ENCODE peak calls at places on chromosomes 6 and 20, in seven cellular contexts. One of them, this sample, is unnamed.

GRCh38 chr20:38620501-38620900 is 18.9 kb downstream of the ARHGAP40 start:
- DNase-seq in GM12864: no peak
- DNase-seq in neural crest cell: no peak
- DNase-seq in AG09319: no peak
- DNase-seq in WTC11: no peak
- DNase-seq in GM23338: no peak
- DNase-seq in PC-3: no peak
- DNase-seq in this sample: no peak

GRCh38 chr6:68777956-68778355 is 142.9 kb downstream of the ADGRB3 start:
- DNase-seq in GM12864: no peak
- DNase-seq in neural crest cell: no peak
- DNase-seq in AG09319: no peak
- DNase-seq in WTC11: no peak
- DNase-seq in GM23338: no peak
- DNase-seq in PC-3: peak
- DNase-seq in this sample: no peak

GRCh38 chr6:131159578-131159977 is 24.3 kb downstream of the AKAP7 start:
- DNase-seq in GM12864: no peak
- DNase-seq in neural crest cell: no peak
- DNase-seq in AG09319: no peak
- DNase-seq in WTC11: no peak
- DNase-seq in GM23338: no peak
- DNase-seq in PC-3: peak
- DNase-seq in this sample: no peak

GRCh38 chr6:116323863-116324262 is 44.1 kb upstream of the TSPYL1 start:
- DNase-seq in GM12864: no peak
- DNase-seq in neural crest cell: no peak
- DNase-seq in AG09319: no peak
- DNase-seq in WTC11: no peak
- DNase-seq in GM23338: peak
- DNase-seq in PC-3: no peak
- DNase-seq in this sample: no peak

GRCh38 chr6:25138697-25139051 is 140.5 kb upstream of the CARMIL1 start:
- DNase-seq in GM12864: peak
- DNase-seq in neural crest cell: no peak
- DNase-seq in AG09319: peak
- DNase-seq in WTC11: no peak
- DNase-seq in GM23338: no peak
- DNase-seq in PC-3: peak
- DNase-seq in this sample: peak

GRCh38 chr6:89599727-89600126 is 38.8 kb downstream of the LYRM2 start:
- DNase-seq in GM12864: no peak
- DNase-seq in neural crest cell: no peak
- DNase-seq in AG09319: no peak
- DNase-seq in WTC11: no peak
- DNase-seq in GM23338: no peak
- DNase-seq in PC-3: no peak
- DNase-seq in this sample: no peak

GRCh38 chr6:166907871-166908806 is 48.2 kb downstream of the RNASET2 start:
- DNase-seq in GM12864: no peak
- DNase-seq in neural crest cell: no peak
- DNase-seq in AG09319: no peak
- DNase-seq in WTC11: no peak
- DNase-seq in GM23338: no peak
- DNase-seq in PC-3: no peak
- DNase-seq in this sample: no peak

GRCh38 chr20:36317675-36318074 is 11.5 kb downstream of the DLGAP4 start:
- DNase-seq in GM12864: no peak
- DNase-seq in neural crest cell: no peak
- DNase-seq in AG09319: no peak
- DNase-seq in WTC11: peak
- DNase-seq in GM23338: no peak
- DNase-seq in PC-3: no peak
- DNase-seq in this sample: no peak

GRCh38 chr6:76774750-76775396 is 688.4 kb downstream of the HTR1B start:
- DNase-seq in GM12864: no peak
- DNase-seq in neural crest cell: no peak
- DNase-seq in AG09319: no peak
- DNase-seq in WTC11: no peak
- DNase-seq in GM23338: no peak
- DNase-seq in PC-3: no peak
- DNase-seq in this sample: no peak

GRCh38 chr20:53723621-53724020 is 130.0 kb upstream of the ZNF217 start:
- DNase-seq in GM12864: no peak
- DNase-seq in neural crest cell: no peak
- DNase-seq in AG09319: no peak
- DNase-seq in WTC11: no peak
- DNase-seq in GM23338: no peak
- DNase-seq in PC-3: no peak
- DNase-seq in this sample: no peak

GRCh38 chr6:15061176-15061575 is 184.7 kb upstream of the JARID2 start:
- DNase-seq in GM12864: no peak
- DNase-seq in neural crest cell: no peak
- DNase-seq in AG09319: no peak
- DNase-seq in WTC11: peak
- DNase-seq in GM23338: peak
- DNase-seq in PC-3: no peak
- DNase-seq in this sample: no peak

GRCh38 chr6:160110724-160111123 is 10.9 kb upstream of the SLC22A1 start:
- DNase-seq in GM12864: no peak
- DNase-seq in neural crest cell: no peak
- DNase-seq in AG09319: no peak
- DNase-seq in WTC11: no peak
- DNase-seq in GM23338: no peak
- DNase-seq in PC-3: no peak
- DNase-seq in this sample: no peak

GRCh38 chr20:59830107-59831023 is 103.1 kb downstream of the SYCP2 start:
- DNase-seq in GM12864: no peak
- DNase-seq in neural crest cell: no peak
- DNase-seq in AG09319: no peak
- DNase-seq in WTC11: no peak
- DNase-seq in GM23338: no peak
- DNase-seq in PC-3: peak
- DNase-seq in this sample: peak

GRCh38 chr6:25070547-25071366 is 135.0 kb upstream of the RIPOR2 start:
- DNase-seq in GM12864: peak
- DNase-seq in neural crest cell: peak
- DNase-seq in AG09319: peak
- DNase-seq in WTC11: peak
- DNase-seq in GM23338: peak
- DNase-seq in PC-3: peak
- DNase-seq in this sample: peak

GRCh38 chr6:139594333-139594965 is 220.0 kb upstream of the CITED2 start:
- DNase-seq in GM12864: no peak
- DNase-seq in neural crest cell: no peak
- DNase-seq in AG09319: no peak
- DNase-seq in WTC11: no peak
- DNase-seq in GM23338: no peak
- DNase-seq in PC-3: no peak
- DNase-seq in this sample: no peak

GRCh38 chr6:40816601-40817000 is 222.4 kb downstream of the UNC5CL start:
- DNase-seq in GM12864: no peak
- DNase-seq in neural crest cell: no peak
- DNase-seq in AG09319: no peak
- DNase-seq in WTC11: no peak
- DNase-seq in GM23338: no peak
- DNase-seq in PC-3: no peak
- DNase-seq in this sample: no peak

GRCh38 chr20:35561268-35561667 is 19.4 kb downstream of the ERGIC3 start:
- DNase-seq in GM12864: no peak
- DNase-seq in neural crest cell: peak
- DNase-seq in AG09319: no peak
- DNase-seq in WTC11: peak
- DNase-seq in GM23338: peak
- DNase-seq in PC-3: peak
- DNase-seq in this sample: no peak

GRCh38 chr20:52441708-52442107 is 250.1 kb upstream of the ZFP64 start:
- DNase-seq in GM12864: no peak
- DNase-seq in neural crest cell: no peak
- DNase-seq in AG09319: no peak
- DNase-seq in WTC11: no peak
- DNase-seq in GM23338: no peak
- DNase-seq in PC-3: no peak
- DNase-seq in this sample: no peak

GRCh38 chr6:81534934-81535465 is 217.5 kb downstream of the TENT5A start:
- DNase-seq in GM12864: no peak
- DNase-seq in neural crest cell: no peak
- DNase-seq in AG09319: no peak
- DNase-seq in WTC11: no peak
- DNase-seq in GM23338: no peak
- DNase-seq in PC-3: peak
- DNase-seq in this sample: no peak

GRCh38 chr6:127971945-127972391 is 71.1 kb upstream of the THEMIS start:
- DNase-seq in GM12864: no peak
- DNase-seq in neural crest cell: no peak
- DNase-seq in AG09319: no peak
- DNase-seq in WTC11: no peak
- DNase-seq in GM23338: no peak
- DNase-seq in PC-3: peak
- DNase-seq in this sample: no peak

GRCh38 chr6:37638414-37639079 is 59.1 kb downstream of the MDGA1 start:
- DNase-seq in GM12864: no peak
- DNase-seq in neural crest cell: no peak
- DNase-seq in AG09319: no peak
- DNase-seq in WTC11: no peak
- DNase-seq in GM23338: no peak
- DNase-seq in PC-3: no peak
- DNase-seq in this sample: no peak

GRCh38 chr6:34423254-34423653 is 2.6 kb downstream of the RPS10 start:
- DNase-seq in GM12864: no peak
- DNase-seq in neural crest cell: no peak
- DNase-seq in AG09319: no peak
- DNase-seq in WTC11: no peak
- DNase-seq in GM23338: no peak
- DNase-seq in PC-3: peak
- DNase-seq in this sample: no peak

GRCh38 chr20:44324343-44324742 is 12.5 kb upstream of the R3HDML start:
- DNase-seq in GM12864: no peak
- DNase-seq in neural crest cell: no peak
- DNase-seq in AG09319: no peak
- DNase-seq in WTC11: no peak
- DNase-seq in GM23338: peak
- DNase-seq in PC-3: no peak
- DNase-seq in this sample: no peak

GRCh38 chr6:29528300-29528931 is 31.1 kb downstream of the UBD start:
- DNase-seq in GM12864: no peak
- DNase-seq in neural crest cell: no peak
- DNase-seq in AG09319: no peak
- DNase-seq in WTC11: no peak
- DNase-seq in GM23338: no peak
- DNase-seq in PC-3: no peak
- DNase-seq in this sample: no peak

GRCh38 chr20:11207749-11208502 is 534.1 kb upstream of the JAG1 start:
- DNase-seq in GM12864: no peak
- DNase-seq in neural crest cell: no peak
- DNase-seq in AG09319: no peak
- DNase-seq in WTC11: no peak
- DNase-seq in GM23338: no peak
- DNase-seq in PC-3: peak
- DNase-seq in this sample: no peak

DNA sequence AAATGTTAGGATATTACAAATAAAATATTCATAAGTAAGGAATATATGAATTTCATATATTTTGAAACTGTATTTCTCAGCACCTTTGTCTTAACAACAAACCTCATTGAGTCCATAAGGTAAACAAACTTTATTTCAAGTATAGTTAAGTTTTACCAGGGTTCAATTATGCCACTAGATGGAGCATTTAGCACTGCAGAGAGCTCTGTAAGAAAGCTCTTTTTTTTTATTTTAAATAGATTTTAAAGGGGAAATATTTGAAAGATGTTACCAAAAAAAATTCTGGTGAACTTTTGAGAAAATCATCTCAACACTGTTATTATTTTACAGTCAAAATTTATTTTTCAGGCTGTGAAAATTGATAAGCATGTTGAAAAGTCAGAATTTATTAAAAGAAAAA is 955.2 kb upstream of the EYS start:
- DNase-seq in GM12864: no peak
- DNase-seq in neural crest cell: no peak
- DNase-seq in AG09319: no peak
- DNase-seq in WTC11: no peak
- DNase-seq in GM23338: peak
- DNase-seq in PC-3: peak
- DNase-seq in this sample: no peak
- TF ChIP-seq CTCF in GM12864: no peak
- TF ChIP-seq CTCF in neural crest cell: peak
- TF ChIP-seq CTCF in AG09319: no peak
- TF ChIP-seq CTCF in WTC11: no peak
- TF ChIP-seq CTCF in GM23338: peak
- TF ChIP-seq CTCF in PC-3: peak
- TF ChIP-seq CTCF in this sample: no peak

DNA sequence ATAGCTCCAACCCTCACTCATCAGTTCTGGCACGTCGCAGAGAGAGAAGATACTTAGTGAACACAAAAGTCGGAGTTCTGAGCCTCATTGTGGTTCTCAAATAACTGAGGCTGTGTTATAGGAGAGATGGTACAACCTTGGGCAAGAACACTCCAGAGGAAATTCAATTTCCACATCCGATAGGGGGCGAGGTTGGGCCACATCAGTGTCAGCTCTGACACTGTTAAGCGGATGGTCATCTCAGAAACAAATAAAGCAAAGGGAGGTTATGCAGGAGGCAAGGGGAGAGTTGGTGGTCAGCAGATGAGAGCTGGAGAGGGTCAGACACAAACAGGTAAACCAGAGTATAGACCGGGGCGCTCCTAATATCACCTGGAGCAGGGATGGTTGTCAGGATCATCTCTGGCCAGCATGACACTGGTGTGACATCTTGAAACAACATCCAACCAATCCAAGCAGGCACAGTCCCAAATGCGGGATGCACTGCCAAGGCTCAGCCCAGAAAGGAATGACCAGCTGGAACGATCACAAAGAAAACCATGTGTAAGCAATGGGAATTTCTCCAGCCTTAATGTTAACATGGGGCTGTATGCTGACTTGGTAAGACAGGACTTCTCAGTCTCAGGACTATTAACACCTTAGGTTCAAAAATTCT is 331.8 kb downstream of the HACE1 start:
- DNase-seq in GM12864: no peak
- DNase-seq in neural crest cell: peak
- DNase-seq in AG09319: no peak
- DNase-seq in WTC11: peak
- DNase-seq in GM23338: peak
- DNase-seq in PC-3: peak
- DNase-seq in this sample: no peak
- TF ChIP-seq CTCF in GM12864: peak
- TF ChIP-seq CTCF in neural crest cell: peak
- TF ChIP-seq CTCF in AG09319: peak
- TF ChIP-seq CTCF in WTC11: no peak
- TF ChIP-seq CTCF in GM23338: peak
- TF ChIP-seq CTCF in PC-3: peak
- TF ChIP-seq CTCF in this sample: no peak

GRCh38 chr6:125753218-125753936 is 3.9 kb downstream of the HEY2 start:
- DNase-seq in GM12864: no peak
- DNase-seq in neural crest cell: no peak
- DNase-seq in AG09319: peak
- DNase-seq in WTC11: no peak
- DNase-seq in GM23338: peak
- DNase-seq in PC-3: peak
- DNase-seq in this sample: no peak
- TF ChIP-seq CTCF in GM12864: peak
- TF ChIP-seq CTCF in neural crest cell: peak
- TF ChIP-seq CTCF in AG09319: peak
- TF ChIP-seq CTCF in WTC11: no peak
- TF ChIP-seq CTCF in GM23338: peak
- TF ChIP-seq CTCF in PC-3: peak
- TF ChIP-seq CTCF in this sample: peak

GRCh38 chr20:3000852-3001523 is 42.4 kb upstream of the GNRH2 start:
- DNase-seq in GM12864: peak
- DNase-seq in neural crest cell: no peak
- DNase-seq in AG09319: peak
- DNase-seq in WTC11: no peak
- DNase-seq in GM23338: peak
- DNase-seq in PC-3: peak
- DNase-seq in this sample: peak
- TF ChIP-seq CTCF in GM12864: peak
- TF ChIP-seq CTCF in neural crest cell: peak
- TF ChIP-seq CTCF in AG09319: peak
- TF ChIP-seq CTCF in WTC11: no peak
- TF ChIP-seq CTCF in GM23338: peak
- TF ChIP-seq CTCF in PC-3: peak
- TF ChIP-seq CTCF in this sample: peak